ENCODE peak calls at places on chromosome 22, in nine cellular contexts. One of them, this sample, is unnamed.

GRCh38 chr22:50206599-50206998 is 5.8 kb downstream of the SELENOO start:
- DNase-seq in NCI-H187 treated with DMSO at 0.1 percent for 48 hours: no peak
- DNase-seq in naive thymus-derived CD8-positive, alpha-beta T cell: no peak
- DNase-seq in kidney epithelial cell: no peak
- DNase-seq in ELR: peak; percentile 49
- DNase-seq in AG09309: no peak
- DNase-seq in T-helper 2 cell: no peak
- DNase-seq in iPS DF 6.9: no peak
- DNase-seq in stimulated activated CD4-positive, alpha-beta T cell treated with anti-CD3 and anti-CD28 coated beads, Interleukin-15, amount 100 ng/mL, for 24 hours: no peak
- DNase-seq in this sample: peak; percentile 78

GRCh38 chr22:38569181-38569971 is 607 bp downstream of the DMC1 start:
- DNase-seq in iPS DF 6.9: no peak
- DNase-seq in kidney epithelial cell: no peak
- DNase-seq in stimulated activated CD4-positive, alpha-beta T cell treated with anti-CD3 and anti-CD28 coated beads, Interleukin-15, amount 100 ng/mL, for 24 hours: no peak
- DNase-seq in ELR: peak; percentile 36
- DNase-seq in NCI-H187 treated with DMSO at 0.1 percent for 48 hours: no peak
- DNase-seq in T-helper 2 cell: no peak
- DNase-seq in AG09309: no peak
- DNase-seq in naive thymus-derived CD8-positive, alpha-beta T cell: no peak
- DNase-seq in this sample: peak; percentile 43

GRCh38 chr22:22371031-22371541 is 126.5 kb downstream of the VPREB1 start:
- DNase-seq in naive thymus-derived CD8-positive, alpha-beta T cell: no peak
- DNase-seq in ELR: peak; percentile 7
- DNase-seq in iPS DF 6.9: no peak
- DNase-seq in NCI-H187 treated with DMSO at 0.1 percent for 48 hours: no peak
- DNase-seq in kidney epithelial cell: no peak
- DNase-seq in AG09309: no peak
- DNase-seq in stimulated activated CD4-positive, alpha-beta T cell treated with anti-CD3 and anti-CD28 coated beads, Interleukin-15, amount 100 ng/mL, for 24 hours: no peak
- DNase-seq in T-helper 2 cell: no peak
- DNase-seq in this sample: no peak

GRCh38 chr22:46636221-46637002 is 16.2 kb downstream of the GRAMD4 start:
- DNase-seq in AG09309: no peak
- DNase-seq in naive thymus-derived CD8-positive, alpha-beta T cell: no peak
- DNase-seq in ELR: no peak
- DNase-seq in T-helper 2 cell: no peak
- DNase-seq in stimulated activated CD4-positive, alpha-beta T cell treated with anti-CD3 and anti-CD28 coated beads, Interleukin-15, amount 100 ng/mL, for 24 hours: no peak
- DNase-seq in iPS DF 6.9: no peak
- DNase-seq in NCI-H187 treated with DMSO at 0.1 percent for 48 hours: no peak
- DNase-seq in kidney epithelial cell: no peak
- DNase-seq in this sample: peak; percentile 53

GRCh38 chr22:36569999-36570398 is 41.0 kb upstream of the EIF3D start:
- DNase-seq in NCI-H187 treated with DMSO at 0.1 percent for 48 hours: no peak
- DNase-seq in naive thymus-derived CD8-positive, alpha-beta T cell: no peak
- DNase-seq in kidney epithelial cell: no peak
- DNase-seq in AG09309: no peak
- DNase-seq in iPS DF 6.9: no peak
- DNase-seq in stimulated activated CD4-positive, alpha-beta T cell treated with anti-CD3 and anti-CD28 coated beads, Interleukin-15, amount 100 ng/mL, for 24 hours: no peak
- DNase-seq in ELR: peak; percentile 40
- DNase-seq in T-helper 2 cell: no peak
- DNase-seq in this sample: peak; percentile 74

GRCh38 chr22:22598144-22598543 is 39.1 kb upstream of the PRAME start:
- DNase-seq in T-helper 2 cell: no peak
- DNase-seq in ELR: no peak
- DNase-seq in AG09309: no peak
- DNase-seq in naive thymus-derived CD8-positive, alpha-beta T cell: no peak
- DNase-seq in iPS DF 6.9: no peak
- DNase-seq in NCI-H187 treated with DMSO at 0.1 percent for 48 hours: no peak
- DNase-seq in kidney epithelial cell: no peak
- DNase-seq in stimulated activated CD4-positive, alpha-beta T cell treated with anti-CD3 and anti-CD28 coated beads, Interleukin-15, amount 100 ng/mL, for 24 hours: no peak
- DNase-seq in this sample: no peak

GRCh38 chr22:44809456-44809855 is 57.1 kb downstream of the ARHGAP8 start:
- DNase-seq in T-helper 2 cell: no peak
- DNase-seq in naive thymus-derived CD8-positive, alpha-beta T cell: no peak
- DNase-seq in iPS DF 6.9: no peak
- DNase-seq in stimulated activated CD4-positive, alpha-beta T cell treated with anti-CD3 and anti-CD28 coated beads, Interleukin-15, amount 100 ng/mL, for 24 hours: no peak
- DNase-seq in ELR: no peak
- DNase-seq in AG09309: no peak
- DNase-seq in kidney epithelial cell: no peak
- DNase-seq in NCI-H187 treated with DMSO at 0.1 percent for 48 hours: no peak
- DNase-seq in this sample: no peak

GRCh38 chr22:44505796-44506354 is 7.8 kb upstream of the RTL6 start:
- DNase-seq in iPS DF 6.9: no peak
- DNase-seq in ELR: no peak
- DNase-seq in stimulated activated CD4-positive, alpha-beta T cell treated with anti-CD3 and anti-CD28 coated beads, Interleukin-15, amount 100 ng/mL, for 24 hours: no peak
- DNase-seq in kidney epithelial cell: no peak
- DNase-seq in naive thymus-derived CD8-positive, alpha-beta T cell: no peak
- DNase-seq in T-helper 2 cell: no peak
- DNase-seq in NCI-H187 treated with DMSO at 0.1 percent for 48 hours: no peak
- DNase-seq in AG09309: no peak
- DNase-seq in this sample: no peak

GRCh38 chr22:48044484-48045060 is 1282.1 kb downstream of the TBC1D22A start:
- DNase-seq in kidney epithelial cell: no peak
- DNase-seq in stimulated activated CD4-positive, alpha-beta T cell treated with anti-CD3 and anti-CD28 coated beads, Interleukin-15, amount 100 ng/mL, for 24 hours: no peak
- DNase-seq in NCI-H187 treated with DMSO at 0.1 percent for 48 hours: no peak
- DNase-seq in naive thymus-derived CD8-positive, alpha-beta T cell: no peak
- DNase-seq in iPS DF 6.9: no peak
- DNase-seq in AG09309: no peak
- DNase-seq in T-helper 2 cell: no peak
- DNase-seq in ELR: no peak
- DNase-seq in this sample: no peak

GRCh38 chr22:46262449-46263207 is 515 bp downstream of the PKDREJ start:
- DNase-seq in kidney epithelial cell: no peak
- DNase-seq in ELR: no peak
- DNase-seq in NCI-H187 treated with DMSO at 0.1 percent for 48 hours: no peak
- DNase-seq in iPS DF 6.9: no peak
- DNase-seq in stimulated activated CD4-positive, alpha-beta T cell treated with anti-CD3 and anti-CD28 coated beads, Interleukin-15, amount 100 ng/mL, for 24 hours: peak; percentile 60
- DNase-seq in T-helper 2 cell: no peak
- DNase-seq in naive thymus-derived CD8-positive, alpha-beta T cell: no peak
- DNase-seq in AG09309: no peak
- DNase-seq in this sample: peak; percentile 80

GRCh38 chr22:37546436-37547248 is 13.6 kb upstream of the CDC42EP1 start:
- DNase-seq in iPS DF 6.9: no peak
- DNase-seq in ELR: peak; percentile 74
- DNase-seq in stimulated activated CD4-positive, alpha-beta T cell treated with anti-CD3 and anti-CD28 coated beads, Interleukin-15, amount 100 ng/mL, for 24 hours: no peak
- DNase-seq in T-helper 2 cell: no peak
- DNase-seq in NCI-H187 treated with DMSO at 0.1 percent for 48 hours: no peak
- DNase-seq in AG09309: no peak
- DNase-seq in naive thymus-derived CD8-positive, alpha-beta T cell: no peak
- DNase-seq in kidney epithelial cell: no peak
- DNase-seq in this sample: peak; percentile 64

GRCh38 chr22:44025171-44026065 is 1.3 kb downstream of the PARVB start:
- DNase-seq in stimulated activated CD4-positive, alpha-beta T cell treated with anti-CD3 and anti-CD28 coated beads, Interleukin-15, amount 100 ng/mL, for 24 hours: no peak
- DNase-seq in ELR: no peak
- DNase-seq in NCI-H187 treated with DMSO at 0.1 percent for 48 hours: no peak
- DNase-seq in naive thymus-derived CD8-positive, alpha-beta T cell: no peak
- DNase-seq in AG09309: no peak
- DNase-seq in kidney epithelial cell: no peak
- DNase-seq in iPS DF 6.9: no peak
- DNase-seq in T-helper 2 cell: no peak
- DNase-seq in this sample: no peak

GRCh38 chr22:46029036-46029435 is 52.1 kb upstream of the WNT7B start:
- DNase-seq in T-helper 2 cell: no peak
- DNase-seq in iPS DF 6.9: no peak
- DNase-seq in stimulated activated CD4-positive, alpha-beta T cell treated with anti-CD3 and anti-CD28 coated beads, Interleukin-15, amount 100 ng/mL, for 24 hours: no peak
- DNase-seq in ELR: no peak
- DNase-seq in kidney epithelial cell: no peak
- DNase-seq in naive thymus-derived CD8-positive, alpha-beta T cell: no peak
- DNase-seq in AG09309: no peak
- DNase-seq in NCI-H187 treated with DMSO at 0.1 percent for 48 hours: no peak
- DNase-seq in this sample: no peak

GRCh38 chr22:43892183-43892894 is 526 bp upstream of the PNPLA5 start:
- DNase-seq in NCI-H187 treated with DMSO at 0.1 percent for 48 hours: no peak
- DNase-seq in naive thymus-derived CD8-positive, alpha-beta T cell: no peak
- DNase-seq in ELR: no peak
- DNase-seq in AG09309: no peak
- DNase-seq in iPS DF 6.9: no peak
- DNase-seq in T-helper 2 cell: no peak
- DNase-seq in kidney epithelial cell: no peak
- DNase-seq in stimulated activated CD4-positive, alpha-beta T cell treated with anti-CD3 and anti-CD28 coated beads, Interleukin-15, amount 100 ng/mL, for 24 hours: no peak
- DNase-seq in this sample: no peak

GRCh38 chr22:46377566-46378498 is 42.3 kb downstream of the TRMU start:
- DNase-seq in iPS DF 6.9: no peak
- DNase-seq in AG09309: no peak
- DNase-seq in ELR: peak; percentile 64
- DNase-seq in T-helper 2 cell: no peak
- DNase-seq in stimulated activated CD4-positive, alpha-beta T cell treated with anti-CD3 and anti-CD28 coated beads, Interleukin-15, amount 100 ng/mL, for 24 hours: no peak
- DNase-seq in naive thymus-derived CD8-positive, alpha-beta T cell: no peak
- DNase-seq in kidney epithelial cell: peak; percentile 67
- DNase-seq in NCI-H187 treated with DMSO at 0.1 percent for 48 hours: no peak
- DNase-seq in this sample: peak; percentile 56

GRCh38 chr22:20549232-20549841 is 41.9 kb downstream of the MED15 start:
- DNase-seq in kidney epithelial cell: no peak
- DNase-seq in stimulated activated CD4-positive, alpha-beta T cell treated with anti-CD3 and anti-CD28 coated beads, Interleukin-15, amount 100 ng/mL, for 24 hours: peak; percentile 56
- DNase-seq in ELR: no peak
- DNase-seq in T-helper 2 cell: peak; percentile 29
- DNase-seq in iPS DF 6.9: no peak
- DNase-seq in AG09309: no peak
- DNase-seq in NCI-H187 treated with DMSO at 0.1 percent for 48 hours: no peak
- DNase-seq in naive thymus-derived CD8-positive, alpha-beta T cell: peak; percentile 70
- DNase-seq in this sample: no peak